ENCODE peak calls at places on chromosomes 5 and 9, in nine cellular contexts. V, M, F, W, I, Y, H, G and D are unnamed samples.

GRCh38 chr5:79886940-79887339 is 104.1 kb downstream of the MTX3 start:
- DNase-seq in V (no peak), M (no peak), F (no peak), W (no peak), I (no peak), Y (no peak), H (no peak), G (no peak), D (no peak)

GRCh38 chr9:120891255-120891954 is 14.4 kb upstream of the PHF19 start:
- DNase-seq in V (no peak), M (no peak), F (no peak), W (peak), I (no peak), Y (no peak), H (no peak), G (no peak), D (no peak)

GRCh38 chr5:54658014-54658413 is 140.5 kb downstream of the SNX18 start:
- DNase-seq in V (no peak), M (peak), F (peak), W (no peak), I (no peak), Y (no peak), H (peak), G (peak), D (no peak)

GRCh38 chr5:135934939-135935338 is 19.8 kb downstream of the LECT2 start:
- DNase-seq in V (no peak), M (no peak), F (no peak), W (no peak), I (no peak), Y (no peak), H (peak), G (no peak), D (no peak)

GRCh38 chr5:168106008-168106761 is 185.3 kb upstream of the WWC1 start:
- DNase-seq in V (no peak), M (no peak), F (no peak), W (no peak), I (no peak), Y (no peak), H (peak), G (peak), D (no peak)

GRCh38 chr9:87063883-87064282 is 116.6 kb upstream of the GAS1 start:
- DNase-seq in V (no peak), M (no peak), F (no peak), W (no peak), I (no peak), Y (no peak), H (peak), G (no peak), D (no peak)

GRCh38 chr5:178304761-178305645 is 72.4 kb upstream of the PHYKPL start:
- DNase-seq in V (no peak), M (no peak), F (no peak), W (no peak), I (peak), Y (peak), H (no peak), G (peak), D (no peak)

GRCh38 chr9:130140701-130141100 is 31.5 kb upstream of the NCS1 start:
- DNase-seq in V (no peak), M (no peak), F (no peak), W (peak), I (no peak), Y (peak), H (no peak), G (no peak), D (no peak)

GRCh38 chr5:142929602-142930001 is 159.4 kb downstream of the ARHGAP26 start:
- DNase-seq in V (no peak), M (no peak), F (no peak), W (no peak), I (no peak), Y (peak), H (no peak), G (no peak), D (no peak)